ENCODE peak calls at places on chromosomes 6 and 20, in five cellular contexts. W is CD8-positive, alpha-beta T cell; M is GM13977; T is NCI-H1105; Q is activated T-cell treated with anti-CD3 and anti-CD28 coated beads, Interleukin-2, amount 50 U/mL, for 72 hours. I is an unnamed sample.

GRCh38 chr20:45037050-45037449 is 63.9 kb downstream of the KCNS1 start:
- DNase-seq in Q (no peak), T (no peak), M (no peak), W (no peak), I (no peak)

GRCh38 chr6:16510245-16510644 is 251.0 kb downstream of the ATXN1 start:
- DNase-seq in W (no peak), Q (no peak), T (no peak), M (no peak), I (no peak)

GRCh38 chr20:58868795-58869194 is 16.3 kb downstream of the GNAS start:
- DNase-seq in W (no peak), Q (no peak), M (no peak), T (no peak), I (peak; percentile 69)

GRCh38 chr20:36384022-36384619 is 78.0 kb downstream of the DLGAP4 start:
- DNase-seq in Q (peak; percentile 46), M (peak; percentile 43), T (no peak), W (no peak), I (peak; percentile 59)

GRCh38 chr6:146598785-146599405 is at the start of gene ADGB:
- DNase-seq in Q (no peak), M (no peak), W (no peak), T (peak; percentile 32), I (peak; percentile 90)

GRCh38 chr6:12572884-12573824 is 143.4 kb upstream of the PHACTR1 start:
- DNase-seq in M (no peak), W (no peak), Q (no peak), T (no peak), I (no peak)

GRCh38 chr6:72554203-72554564 is 67.7 kb upstream of the KCNQ5 start:
- DNase-seq in T (no peak), W (no peak), M (no peak), Q (no peak), I (no peak)

GRCh38 chr20:48207505-48207904 is 422.2 kb upstream of the SULF2 start:
- DNase-seq in M (no peak), W (no peak), Q (no peak), T (no peak), I (no peak)

GRCh38 chr6:135748189-135748588 is 103.3 kb upstream of the PDE7B start:
- DNase-seq in M (no peak), W (no peak), Q (no peak), T (no peak), I (no peak)

GRCh38 chr20:16423311-16424212 is 149.7 kb downstream of the KIF16B start:
- DNase-seq in Q (no peak), T (no peak), W (no peak), M (no peak), I (no peak)

GRCh38 chr6:77652739-77653138 is at the start of gene MEI4:
- DNase-seq in M (no peak), T (no peak), W (no peak), Q (no peak), I (no peak)

GRCh38 chr20:62258499-62259293 is 20.4 kb downstream of the OSBPL2 start:
- DNase-seq in T (no peak), M (no peak), Q (no peak), W (no peak), I (no peak)

GRCh38 chr6:155314773-155315515 is 660 bp upstream of the TFB1M start:
- DNase-seq in Q (peak; percentile 59), T (peak; percentile 92), M (peak; percentile 38), W (no peak), I (no peak)

GRCh38 chr6:130233332-130233731 is 10.6 kb upstream of the SAMD3 start:
- DNase-seq in M (no peak), W (no peak), Q (no peak), T (no peak), I (no peak)

GRCh38 chr6:5776104-5776503 is 230.6 kb downstream of the NRN1 start:
- DNase-seq in Q (no peak), T (no peak), W (no peak), M (no peak), I (no peak)

GRCh38 chr6:6105472-6106036 is 98.8 kb upstream of the NRN1 start:
- DNase-seq in M (no peak), T (no peak), W (no peak), Q (no peak), I (no peak)

GRCh38 chr6:63516186-63516944 is 55.9 kb upstream of the LOC128125822 start:
- DNase-seq in M (no peak), W (no peak), Q (no peak), T (no peak), I (no peak)

I was measured in retina.